ENCODE peak calls at places on chromosomes 13 and 19, in four cellular contexts. P is body of pancreas, W is erythroblast, F is stomach. G is an unnamed sample.

GRCh38 chr13:29963086-29963485 is 112.7 kb upstream of the UBL3 start:
- DNase-seq in W (no peak), F (no peak), P (no peak), G (no peak)

GRCh38 chr19:55655648-55656040 is 809 bp downstream of the U2AF2 start:
- DNase-seq in F (no peak), W (no peak), P (no peak), G (no peak)

GRCh38 chr19:16361254-16361653 is 36.6 kb downstream of the KLF2 start:
- DNase-seq in P (no peak), F (no peak), W (no peak), G (no peak)

GRCh38 chr13:54607421-54607820 is 1578.8 kb downstream of the OLFM4 start:
- DNase-seq in F (no peak), W (no peak), P (no peak), G (no peak)

GRCh38 chr19:6103217-6103644 is 7.1 kb downstream of the RFX2 start:
- DNase-seq in F (peak; percentile 85), W (no peak), P (peak; percentile 84), G (peak; percentile 98)

GRCh38 chr19:46608581-46609345 is 7.6 kb downstream of the CALM3 start:
- DNase-seq in F (no peak), W (no peak), P (no peak), G (no peak)

GRCh38 chr13:76723551-76724232 is 162.5 kb downstream of the KCTD12 start:
- DNase-seq in P (no peak), W (no peak), F (no peak), G (peak; percentile 95)

GRCh38 chr13:110638814-110639806 is 23.8 kb downstream of the NAXD start:
- DNase-seq in P (no peak), F (peak; percentile 22), W (no peak), G (no peak)

GRCh38 chr19:18340990-18341868 is 831 bp downstream of the PGPEP1 start:
- DNase-seq in F (peak; percentile 56), W (peak; percentile 75), P (peak; percentile 77), G (peak; percentile 25)
- TF ChIP-seq POLR2A in F (no peak), W (no peak), P (peak; percentile 46), G (no peak)

GRCh38 chr19:10871711-10872550 is 578 bp downstream of the CARM1 start:
- DNase-seq in W (peak; percentile 62), F (peak; percentile 41), P (peak; percentile 51), G (peak; percentile 12)
- TF ChIP-seq POLR2A in W (no peak), F (no peak), P (no peak), G (peak; percentile 26)

GRCh38 chr19:950352-951066 is 24.7 kb downstream of the ARID3A start:
- DNase-seq in W (no peak), F (no peak), P (no peak), G (no peak)
- TF ChIP-seq POLR2A in W (no peak), F (no peak), P (no peak), G (no peak)

GRCh38 chr19:7149956-7150705 is 80.6 kb downstream of the ZNF557 start:
- DNase-seq in F (no peak), P (no peak), W (no peak), G (no peak)

GRCh38 chr19:7153008-7153407 is 83.5 kb downstream of the ZNF557 start:
- DNase-seq in W (peak; percentile 67), F (no peak), P (no peak), G (no peak)

GRCh38 chr19:7152568-7152967 is 83.1 kb downstream of the ZNF557 start:
- DNase-seq in W (no peak), F (no peak), P (no peak), G (no peak)
- TF ChIP-seq POLR2A in W (no peak), F (no peak), P (no peak), G (no peak)

GRCh38 chr19:9250630-9251029 is at the start of gene OR7E24:
- DNase-seq in F (no peak), W (no peak), P (no peak), G (no peak)
- TF ChIP-seq POLR2A in F (no peak), W (no peak), P (no peak), G (no peak)

DNA sequence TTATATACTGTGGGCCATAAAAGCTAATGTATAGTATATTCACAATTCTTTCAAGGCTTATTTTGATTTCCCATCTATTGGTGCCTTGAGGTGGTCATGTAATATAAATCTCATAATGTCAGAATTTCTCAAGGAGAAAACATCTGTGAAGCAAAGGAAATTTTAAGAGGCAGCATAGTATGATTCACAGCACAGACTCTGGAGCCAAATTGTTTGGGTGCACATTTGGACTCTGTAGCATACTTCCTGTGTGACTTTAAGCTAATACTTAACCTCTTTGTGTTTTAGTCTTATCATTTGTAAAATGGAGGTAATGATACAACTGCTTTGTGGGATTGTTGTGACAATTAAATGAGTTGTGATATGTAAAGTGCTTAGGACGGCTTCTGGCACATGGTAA is 67.6 kb downstream of the PIBF1 start:
- DNase-seq in W (no peak), P (no peak), F (no peak), G (no peak)
- TF ChIP-seq POLR2A in W (no peak), P (no peak), F (no peak), G (no peak)

GRCh38 chr19:12952488-12953455 is 4.3 kb downstream of the GADD45GIP1 start:
- DNase-seq in P (no peak), W (peak; percentile 55), F (no peak), G (peak; percentile 86)

GRCh38 chr19:12955996-12956395 is 1.0 kb downstream of the GADD45GIP1 start:
- DNase-seq in F (no peak), W (peak; percentile 70), P (no peak), G (no peak)

GRCh38 chr19:12953456-12954149 is 3.4 kb downstream of the GADD45GIP1 start:
- DNase-seq in P (no peak), W (no peak), F (no peak), G (no peak)

GRCh38 chr19:12956446-12957388 is at the start of gene GADD45GIP1:
- DNase-seq in F (peak; percentile 79), P (peak; percentile 85), W (peak; percentile 88), G (peak; percentile 80)

GRCh38 chr19:12954150-12954962 is 2.7 kb downstream of the GADD45GIP1 start:
- DNase-seq in F (no peak), W (no peak), P (no peak), G (no peak)
- TF ChIP-seq POLR2A in F (no peak), W (peak; percentile 60), P (no peak), G (no peak)

GRCh38 chr19:34253711-34254551 is 423 bp upstream of the GARRE1 start:
- DNase-seq in P (no peak), W (no peak), F (no peak), G (peak; percentile 60)
- TF ChIP-seq POLR2A in P (peak; percentile 83), W (peak; percentile 75), F (no peak), G (peak; percentile 69)

G was measured in endothelial cell of umbilical vein.